ENCODE peak calls at places on chromosomes 1 and 21, in five cellular contexts. L is GM13976; X is activated T-cell treated with anti-CD3 and anti-CD28 coated beads, Interleukin-2, amount 50 U/mL, for 24 hours; F is SW480; N is GM12878. T is an unnamed sample.

GRCh38 chr1:151371744-151372410 is 628 bp downstream of the SELENBP1 start:
- DNase-seq in L (no peak), N (no peak), F (no peak), X (no peak), T (no peak)

GRCh38 chr1:39425634-39426033 is 65.8 kb upstream of the BMP8A start:
- DNase-seq in L (no peak), X (no peak), N (no peak), F (no peak), T (no peak)

GRCh38 chr1:234543442-234544093 is 64.6 kb upstream of the TARBP1 start:
- DNase-seq in N (no peak), X (no peak), L (no peak), F (no peak), T (no peak)

GRCh38 chr1:245686006-245686405 is 531.2 kb downstream of the KIF26B start:
- DNase-seq in N (no peak), X (no peak), L (no peak), F (no peak), T (no peak)

GRCh38 chr1:222583079-222583478 is 6.7 kb downstream of the TAF1A start:
- DNase-seq in X (no peak), L (peak), N (peak), F (no peak), T (peak)

GRCh38 chr1:46580140-46580903 is 23.7 kb downstream of the MKNK1 start:
- DNase-seq in X (no peak), N (no peak), F (no peak), L (no peak), T (no peak)

GRCh38 chr21:26842976-26843911 is 2.0 kb downstream of the ADAMTS1 start:
- DNase-seq in L (no peak), N (no peak), F (peak), X (peak), T (no peak)

GRCh38 chr1:226953175-226953800 is 13.2 kb downstream of the COQ8A start:
- DNase-seq in N (no peak), X (no peak), F (no peak), L (no peak), T (no peak)

GRCh38 chr1:40978886-40979240 is 633 bp upstream of the CTPS1 start:
- DNase-seq in N (no peak), L (no peak), X (no peak), F (no peak), T (no peak)

GRCh38 chr1:232586679-232587078 is 43.3 kb downstream of the SIPA1L2 start:
- DNase-seq in L (no peak), X (no peak), N (no peak), F (no peak), T (no peak)

GRCh38 chr1:154877370-154877974 is 7.4 kb upstream of the KCNN3 start:
- DNase-seq in F (peak), N (no peak), L (no peak), X (no peak), T (no peak)

GRCh38 chr1:201563406-201563780 is 24.5 kb downstream of the NAV1 start:
- DNase-seq in L (no peak), F (no peak), N (no peak), X (no peak), T (no peak)

GRCh38 chr1:185720633-185721272 is 13.4 kb upstream of the HMCN1 start:
- DNase-seq in N (no peak), X (no peak), L (no peak), F (peak), T (no peak)

GRCh38 chr21:31991356-31992331 is 118.8 kb downstream of the HUNK start:
- DNase-seq in X (no peak), L (no peak), N (no peak), F (no peak), T (no peak)

GRCh38 chr1:178490136-178490535 is 6.6 kb downstream of the CLEC20A start:
- DNase-seq in X (no peak), F (no peak), N (no peak), L (peak), T (no peak)

GRCh38 chr1:211579434-211580302 is 707 bp upstream of the SLC30A1 start:
- DNase-seq in L (no peak), N (no peak), X (no peak), F (peak), T (peak)

GRCh38 chr21:44527983-44528633 is 11.9 kb downstream of the KRTAP10-1 start:
- DNase-seq in N (no peak), X (no peak), L (peak), F (no peak), T (no peak)

GRCh38 chr1:21577933-21578332 is 68.7 kb downstream of the ALPL start:
- DNase-seq in L (no peak), N (no peak), X (no peak), F (no peak), T (no peak)

GRCh38 chr1:2074316-2074855 is 24.2 kb downstream of the PRKCZ start:
- DNase-seq in X (no peak), F (no peak), N (no peak), L (no peak), T (no peak)

GRCh38 chr1:201551877-201552731 is 13.2 kb downstream of the NAV1 start:
- DNase-seq in F (peak), X (no peak), L (no peak), N (no peak), T (no peak)

GRCh38 chr1:203695116-203695515 is 68.5 kb downstream of the ATP2B4 start:
- DNase-seq in F (no peak), N (no peak), L (no peak), X (no peak), T (no peak)

GRCh38 chr1:154698320-154699096 is 90.5 kb upstream of the ADAR start:
- DNase-seq in L (no peak), F (peak), N (no peak), X (no peak), T (no peak)

GRCh38 chr1:16085521-16085920 is 12.1 kb upstream of the FAM131C start:
- DNase-seq in N (no peak), X (no peak), F (no peak), L (no peak), T (no peak)

GRCh38 chr1:185804206-185804605 is 70.0 kb downstream of the HMCN1 start:
- DNase-seq in N (no peak), F (no peak), L (no peak), X (no peak), T (no peak)

GRCh38 chr1:234069760-234070159 is 165.3 kb downstream of the SLC35F3 start:
- DNase-seq in F (peak), L (no peak), X (no peak), N (no peak), T (no peak)

GRCh38 chr1:167166703-167167100 is 54.0 kb upstream of the POU2F1 start:
- DNase-seq in L (no peak), F (no peak), X (no peak), N (no peak), T (no peak)

GRCh38 chr1:112239953-112240352 is 156.1 kb upstream of the CTTNBP2NL start:
- DNase-seq in X (no peak), F (no peak), N (no peak), L (no peak), T (no peak)

GRCh38 chr21:40019076-40019475 is 151.8 kb downstream of the PCP4 start:
- DNase-seq in L (no peak), N (no peak), X (no peak), F (no peak), T (no peak)

GRCh38 chr1:103788377-103788776 is 38.7 kb downstream of the AMY1C start:
- DNase-seq in L (no peak), F (no peak), N (no peak), X (no peak), T (no peak)

GRCh38 chr1:2967881-2968280 is 53.4 kb upstream of the ACTRT2 start:
- DNase-seq in F (no peak), L (no peak), N (no peak), X (no peak), T (no peak)

GRCh38 chr1:84973493-84974334 is 23.2 kb downstream of the MCOLN2 start:
- DNase-seq in L (no peak), F (no peak), X (no peak), N (no peak), T (no peak)